ENCODE peak calls at places on chromosomes 5 and 9, in ten cellular contexts. Z, J, N, Q, O, L, U, W, S and A are unnamed samples.

GRCh38 chr9:92332577-92333287 is 7.0 kb downstream of the CENPP start:
- DNase-seq in S (no peak), N (no peak), Q (peak; percentile 16), Z (no peak), L (peak; percentile 42), W (no peak), O (no peak), J (no peak), U (no peak), A (no peak)

GRCh38 chr9:106862946-106863740 is at the start of gene ZNF462:
- DNase-seq in S (no peak), U (no peak), Q (peak; percentile 56), J (peak; percentile 79), N (peak; percentile 80), W (no peak), O (peak; percentile 69), Z (peak; percentile 72), L (peak; percentile 35), A (peak; percentile 20)

GRCh38 chr5:32865475-32865874 is 154.4 kb downstream of the NPR3 start:
- DNase-seq in U (no peak), W (no peak), Q (no peak), N (peak; percentile 30), J (no peak), S (no peak), Z (no peak), L (no peak), O (no peak), A (no peak)

GRCh38 chr9:98944130-98945074 is 695 bp downstream of the COL15A1 start:
- DNase-seq in S (no peak), U (no peak), N (peak; percentile 14), O (peak; percentile 49), J (no peak), L (peak; percentile 36), Z (no peak), W (no peak), Q (no peak), A (no peak)

GRCh38 chr5:92492908-92493307 is 1088.1 kb downstream of the NR2F1-AS1 start:
- DNase-seq in U (no peak), Z (no peak), S (no peak), W (no peak), O (no peak), N (no peak), J (no peak), Q (no peak), L (no peak), A (no peak)

GRCh38 chr9:93194584-93194983 is 10.6 kb downstream of the WNK2 start:
- DNase-seq in U (no peak), N (no peak), Z (no peak), L (no peak), O (no peak), W (no peak), S (no peak), Q (peak; percentile 69), J (no peak), A (no peak)

GRCh38 chr9:116181853-116182610 is 28.4 kb downstream of the PAPPA start:
- DNase-seq in L (no peak), Z (no peak), U (no peak), N (no peak), O (no peak), S (no peak), W (no peak), J (no peak), Q (no peak), A (no peak)

GRCh38 chr9:92476962-92477361 is 5.3 kb downstream of the ASPN start:
- DNase-seq in L (no peak), J (no peak), U (no peak), W (no peak), O (no peak), Q (no peak), S (no peak), N (no peak), Z (no peak), A (no peak)

GRCh38 chr5:169758886-169759285 is 121.8 kb downstream of the DOCK2 start:
- DNase-seq in O (no peak), S (no peak), U (no peak), N (no peak), J (no peak), L (no peak), Q (no peak), W (no peak), Z (no peak), A (no peak)

GRCh38 chr5:100623719-100624118 is 88.5 kb downstream of the FAM174A start:
- DNase-seq in O (no peak), S (no peak), Q (no peak), J (peak; percentile 20), N (no peak), Z (no peak), L (no peak), W (no peak), U (no peak), A (no peak)

GRCh38 chr9:70324963-70325362 is 66.2 kb downstream of the SMC5 start:
- DNase-seq in O (no peak), Q (no peak), U (no peak), Z (no peak), N (no peak), S (no peak), W (no peak), J (no peak), L (no peak), A (no peak)

GRCh38 chr5:142634375-142635018 is 51.4 kb downstream of the FGF1 start:
- DNase-seq in J (no peak), Q (no peak), L (no peak), W (no peak), Z (no peak), U (no peak), O (no peak), N (no peak), S (no peak), A (no peak)

GRCh38 chr9:131697097-131697496 is 42.8 kb downstream of the RAPGEF1 start:
- DNase-seq in Z (no peak), U (no peak), Q (no peak), W (no peak), S (no peak), O (no peak), N (no peak), L (peak; percentile 54), J (no peak), A (no peak)
- H3K4me1 ChIP-seq in Z (peaks cover 33% of the 10 kb centered on the region), U (peaks cover 60% of the 10 kb centered on the region), Q (no peaks in the 10 kb centered on the region), W (peaks cover 17% of the 10 kb centered on the region), S (peaks cover 88% of the 10 kb centered on the region), O (peaks cover 41% of the 10 kb centered on the region), N (peaks cover 12% of the 10 kb centered on the region), L (peaks cover 99% of the 10 kb centered on the region), J (peaks cover 17% of the 10 kb centered on the region), A (peaks cover 16% of the 10 kb centered on the region)

GRCh38 chr5:54886866-54887265 is 98.5 kb downstream of the ESM1 start:
- DNase-seq in U (no peak), N (no peak), L (no peak), Q (no peak), Z (no peak), J (no peak), W (no peak), S (no peak), O (no peak), A (no peak)

GRCh38 chr5:54883374-54884194 is 101.8 kb downstream of the ESM1 start:
- DNase-seq in U (no peak), W (peak; percentile 24), Q (peak; percentile 57), J (peak; percentile 79), L (peak; percentile 26), N (no peak), Z (no peak), O (peak; percentile 74), S (no peak), A (peak; percentile 35)

GRCh38 chr5:54884195-54884536 is 101.2 kb downstream of the ESM1 start:
- DNase-seq in Q (no peak), Z (no peak), J (no peak), L (no peak), O (no peak), U (no peak), S (no peak), W (no peak), N (no peak), A (no peak)

GRCh38 chr5:54887663-54888062 is 97.7 kb downstream of the ESM1 start:
- DNase-seq in S (no peak), L (no peak), J (no peak), Z (no peak), O (no peak), N (no peak), W (no peak), U (no peak), Q (no peak), A (no peak)

DNA sequence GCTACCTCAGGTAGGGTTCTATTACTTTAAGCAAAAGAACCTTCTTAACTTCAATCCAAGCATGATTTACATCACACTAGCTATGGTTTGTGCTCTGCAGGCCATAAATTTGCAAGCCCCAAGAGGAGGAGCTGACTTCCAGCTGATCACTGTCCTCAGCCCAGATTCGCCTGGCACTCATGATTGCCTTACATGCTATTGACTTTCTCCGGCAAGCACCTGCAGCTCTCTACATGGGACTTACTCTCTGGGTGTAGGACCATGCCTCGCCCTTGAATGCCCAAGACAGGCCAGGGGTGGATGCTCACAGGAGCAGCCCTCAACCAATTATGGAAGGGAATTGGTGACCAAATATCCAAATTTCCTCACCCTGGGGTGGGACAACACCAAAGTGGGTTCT is 99.8 kb downstream of the ESM1 start:
- DNase-seq in L (no peak), U (no peak), O (no peak), S (no peak), N (no peak), Z (no peak), Q (no peak), W (no peak), J (no peak), A (no peak)
- H3K27me3 ChIP-seq in L (peaks cover 44% of the 10 kb centered on the region), U (peaks cover 8% of the 10 kb centered on the region), O (peaks cover 41% of the 10 kb centered on the region), S (peaks cover 23% of the 10 kb centered on the region), N (no peaks in the 10 kb centered on the region), Z (no peaks in the 10 kb centered on the region), Q (no peaks in the 10 kb centered on the region), W (peaks cover 23% of the 10 kb centered on the region), J (peaks cover 23% of the 10 kb centered on the region), A (no peaks in the 10 kb centered on the region)

GRCh38 chr5:175524211-175524610 is 45.9 kb downstream of the SFXN1 start:
- DNase-seq in J (no peak), Q (no peak), O (no peak), U (no peak), N (no peak), Z (no peak), L (no peak), W (no peak), S (no peak), A (no peak)
- H3K36me3 ChIP-seq in J (peaks cover 2% of the 10 kb centered on the region), Q (no peaks in the 10 kb centered on the region), O (peaks cover 16% of the 10 kb centered on the region), U (peaks cover 21% of the 10 kb centered on the region), N (peaks cover 83% of the 10 kb centered on the region), Z (peaks cover 2% of the 10 kb centered on the region), L (peaks cover 88% of the 10 kb centered on the region), W (peaks cover 79% of the 10 kb centered on the region), S (peaks cover 24% of the 10 kb centered on the region), A (peaks cover 16% of the 10 kb centered on the region)

GRCh38 chr5:103490340-103490739 is 72.2 kb downstream of the NUDT12 start:
- DNase-seq in U (no peak), O (no peak), S (no peak), J (no peak), L (no peak), Q (no peak), Z (no peak), N (no peak), W (no peak), A (no peak)

GRCh38 chr5:103487253-103487652 is 75.3 kb downstream of the NUDT12 start:
- DNase-seq in S (no peak), L (no peak), U (no peak), J (peak; percentile 18), O (no peak), N (no peak), W (no peak), Q (no peak), Z (no peak), A (no peak)

GRCh38 chr5:103487822-103488493 is 74.6 kb downstream of the NUDT12 start:
- DNase-seq in S (no peak), Z (no peak), J (no peak), Q (no peak), N (no peak), L (no peak), O (no peak), W (no peak), U (no peak), A (no peak)

GRCh38 chr5:103489293-103489692 is 73.3 kb downstream of the NUDT12 start:
- DNase-seq in Z (no peak), U (no peak), S (no peak), O (no peak), L (no peak), Q (no peak), N (no peak), J (no peak), W (no peak), A (no peak)
- H3K4me1 ChIP-seq in Z (no peaks in the 10 kb centered on the region), U (no peaks in the 10 kb centered on the region), S (no peaks in the 10 kb centered on the region), O (no peaks in the 10 kb centered on the region), L (no peaks in the 10 kb centered on the region), Q (no peaks in the 10 kb centered on the region), N (no peaks in the 10 kb centered on the region), J (peaks cover 10% of the 10 kb centered on the region), W (no peaks in the 10 kb centered on the region), A (peaks cover 2% of the 10 kb centered on the region)